ENCODE peak calls at places on chromosomes 3 and 15, in nine cellular contexts. One of them, this sample, is unnamed.

GRCh38 chr3:149844073-149844472 is 31.1 kb downstream of the RNF13 start:
- DNase-seq in EH: no peak
- DNase-seq in fibroblast of the aortic adventitia: no peak
- DNase-seq in HEK293T: no peak
- DNase-seq in NCI-H510A treated with DMSO at 0.1 percent for 48 hours: no peak
- DNase-seq in epithelial cell of prostate: no peak
- DNase-seq in iris pigment epithelial cell: no peak
- DNase-seq in NCI-H69: no peak
- DNase-seq in GM10248: no peak
- DNase-seq in this sample: no peak

GRCh38 chr15:73936181-73936580 is 9.9 kb downstream of the LOXL1 start:
- DNase-seq in GM10248: no peak
- DNase-seq in NCI-H69: peak
- DNase-seq in epithelial cell of prostate: peak
- DNase-seq in iris pigment epithelial cell: peak
- DNase-seq in EH: peak
- DNase-seq in HEK293T: no peak
- DNase-seq in fibroblast of the aortic adventitia: peak
- DNase-seq in NCI-H510A treated with DMSO at 0.1 percent for 48 hours: peak
- DNase-seq in this sample: peak

GRCh38 chr3:110687138-110687537 is 384.5 kb upstream of the NECTIN3 start:
- DNase-seq in EH: no peak
- DNase-seq in NCI-H510A treated with DMSO at 0.1 percent for 48 hours: no peak
- DNase-seq in NCI-H69: no peak
- DNase-seq in epithelial cell of prostate: no peak
- DNase-seq in iris pigment epithelial cell: peak
- DNase-seq in HEK293T: no peak
- DNase-seq in fibroblast of the aortic adventitia: peak
- DNase-seq in GM10248: no peak
- DNase-seq in this sample: no peak

GRCh38 chr15:32657198-32657886 is 15.8 kb downstream of the SCG5 start:
- DNase-seq in HEK293T: no peak
- DNase-seq in NCI-H510A treated with DMSO at 0.1 percent for 48 hours: no peak
- DNase-seq in GM10248: peak
- DNase-seq in iris pigment epithelial cell: no peak
- DNase-seq in epithelial cell of prostate: peak
- DNase-seq in NCI-H69: peak
- DNase-seq in fibroblast of the aortic adventitia: no peak
- DNase-seq in EH: no peak
- DNase-seq in this sample: no peak

GRCh38 chr15:101168463-101168824 is 83.4 kb downstream of the CHSY1 start:
- DNase-seq in NCI-H510A treated with DMSO at 0.1 percent for 48 hours: no peak
- DNase-seq in NCI-H69: no peak
- DNase-seq in fibroblast of the aortic adventitia: peak
- DNase-seq in HEK293T: no peak
- DNase-seq in epithelial cell of prostate: no peak
- DNase-seq in EH: no peak
- DNase-seq in iris pigment epithelial cell: no peak
- DNase-seq in GM10248: no peak
- DNase-seq in this sample: no peak

GRCh38 chr3:73622135-73622534 is 2.6 kb downstream of the PDZRN3 start:
- DNase-seq in NCI-H510A treated with DMSO at 0.1 percent for 48 hours: peak
- DNase-seq in NCI-H69: peak
- DNase-seq in epithelial cell of prostate: no peak
- DNase-seq in EH: peak
- DNase-seq in HEK293T: no peak
- DNase-seq in iris pigment epithelial cell: no peak
- DNase-seq in GM10248: no peak
- DNase-seq in fibroblast of the aortic adventitia: peak
- DNase-seq in this sample: peak

GRCh38 chr3:134294302-134294925 is 43.8 kb upstream of the RYK start:
- DNase-seq in HEK293T: no peak
- DNase-seq in NCI-H69: no peak
- DNase-seq in fibroblast of the aortic adventitia: no peak
- DNase-seq in NCI-H510A treated with DMSO at 0.1 percent for 48 hours: no peak
- DNase-seq in iris pigment epithelial cell: no peak
- DNase-seq in EH: no peak
- DNase-seq in epithelial cell of prostate: no peak
- DNase-seq in GM10248: peak
- DNase-seq in this sample: no peak

GRCh38 chr3:76753599-76753998 is 286.3 kb upstream of the ROBO2 start:
- DNase-seq in HEK293T: no peak
- DNase-seq in EH: no peak
- DNase-seq in GM10248: no peak
- DNase-seq in NCI-H510A treated with DMSO at 0.1 percent for 48 hours: no peak
- DNase-seq in fibroblast of the aortic adventitia: no peak
- DNase-seq in epithelial cell of prostate: no peak
- DNase-seq in NCI-H69: peak
- DNase-seq in iris pigment epithelial cell: peak
- DNase-seq in this sample: peak

GRCh38 chr3:73552700-73553099 is 72.0 kb downstream of the PDZRN3 start:
- DNase-seq in NCI-H69: peak
- DNase-seq in NCI-H510A treated with DMSO at 0.1 percent for 48 hours: peak
- DNase-seq in iris pigment epithelial cell: peak
- DNase-seq in fibroblast of the aortic adventitia: peak
- DNase-seq in HEK293T: no peak
- DNase-seq in epithelial cell of prostate: no peak
- DNase-seq in GM10248: no peak
- DNase-seq in EH: peak
- DNase-seq in this sample: peak

GRCh38 chr3:58628823-58629562 is 37.6 kb downstream of the FAM3D start:
- DNase-seq in epithelial cell of prostate: no peak
- DNase-seq in NCI-H510A treated with DMSO at 0.1 percent for 48 hours: no peak
- DNase-seq in fibroblast of the aortic adventitia: peak
- DNase-seq in EH: peak
- DNase-seq in HEK293T: no peak
- DNase-seq in iris pigment epithelial cell: peak
- DNase-seq in NCI-H69: peak
- DNase-seq in GM10248: no peak
- DNase-seq in this sample: no peak

GRCh38 chr3:18716101-18716500 is 291.0 kb upstream of the SATB1 start:
- DNase-seq in NCI-H69: no peak
- DNase-seq in NCI-H510A treated with DMSO at 0.1 percent for 48 hours: no peak
- DNase-seq in iris pigment epithelial cell: no peak
- DNase-seq in epithelial cell of prostate: no peak
- DNase-seq in GM10248: no peak
- DNase-seq in EH: no peak
- DNase-seq in HEK293T: no peak
- DNase-seq in fibroblast of the aortic adventitia: no peak
- DNase-seq in this sample: no peak

GRCh38 chr3:194121881-194122280 is 14.1 kb upstream of the HES1 start:
- DNase-seq in fibroblast of the aortic adventitia: peak
- DNase-seq in iris pigment epithelial cell: peak
- DNase-seq in NCI-H69: no peak
- DNase-seq in HEK293T: no peak
- DNase-seq in NCI-H510A treated with DMSO at 0.1 percent for 48 hours: no peak
- DNase-seq in EH: peak
- DNase-seq in GM10248: no peak
- DNase-seq in epithelial cell of prostate: no peak
- DNase-seq in this sample: no peak

GRCh38 chr3:99637041-99637380 is 1.4 kb upstream of the COL8A1 start:
- DNase-seq in NCI-H510A treated with DMSO at 0.1 percent for 48 hours: no peak
- DNase-seq in EH: no peak
- DNase-seq in GM10248: no peak
- DNase-seq in HEK293T: peak
- DNase-seq in NCI-H69: peak
- DNase-seq in epithelial cell of prostate: peak
- DNase-seq in fibroblast of the aortic adventitia: no peak
- DNase-seq in iris pigment epithelial cell: peak
- DNase-seq in this sample: no peak

GRCh38 chr3:112815981-112816380 is 30.7 kb downstream of the CD200R1L start:
- DNase-seq in NCI-H69: no peak
- DNase-seq in epithelial cell of prostate: peak
- DNase-seq in HEK293T: no peak
- DNase-seq in iris pigment epithelial cell: peak
- DNase-seq in fibroblast of the aortic adventitia: peak
- DNase-seq in GM10248: no peak
- DNase-seq in NCI-H510A treated with DMSO at 0.1 percent for 48 hours: no peak
- DNase-seq in EH: peak
- DNase-seq in this sample: no peak

GRCh38 chr15:26015516-26015915 is 152.4 kb upstream of the ATP10A start:
- DNase-seq in fibroblast of the aortic adventitia: no peak
- DNase-seq in epithelial cell of prostate: no peak
- DNase-seq in GM10248: no peak
- DNase-seq in NCI-H510A treated with DMSO at 0.1 percent for 48 hours: no peak
- DNase-seq in iris pigment epithelial cell: no peak
- DNase-seq in HEK293T: no peak
- DNase-seq in EH: no peak
- DNase-seq in NCI-H69: no peak
- DNase-seq in this sample: no peak

GRCh38 chr3:56810912-56811544 is 9.3 kb upstream of the ARHGEF3 start:
- DNase-seq in GM10248: no peak
- DNase-seq in NCI-H510A treated with DMSO at 0.1 percent for 48 hours: peak
- DNase-seq in iris pigment epithelial cell: no peak
- DNase-seq in HEK293T: no peak
- DNase-seq in EH: no peak
- DNase-seq in fibroblast of the aortic adventitia: no peak
- DNase-seq in NCI-H69: peak
- DNase-seq in epithelial cell of prostate: no peak
- DNase-seq in this sample: no peak

GRCh38 chr15:98888839-98889479 is 118.6 kb downstream of the PGPEP1L start:
- DNase-seq in epithelial cell of prostate: no peak
- DNase-seq in NCI-H510A treated with DMSO at 0.1 percent for 48 hours: no peak
- DNase-seq in EH: peak
- DNase-seq in fibroblast of the aortic adventitia: peak
- DNase-seq in GM10248: no peak
- DNase-seq in iris pigment epithelial cell: peak
- DNase-seq in NCI-H69: no peak
- DNase-seq in HEK293T: no peak
- DNase-seq in this sample: no peak

GRCh38 chr3:29745237-29745870 is 464.5 kb downstream of the RBMS3 start:
- DNase-seq in fibroblast of the aortic adventitia: no peak
- DNase-seq in NCI-H69: no peak
- DNase-seq in NCI-H510A treated with DMSO at 0.1 percent for 48 hours: no peak
- DNase-seq in HEK293T: peak
- DNase-seq in GM10248: no peak
- DNase-seq in EH: no peak
- DNase-seq in iris pigment epithelial cell: no peak
- DNase-seq in epithelial cell of prostate: no peak
- DNase-seq in this sample: no peak

GRCh38 chr3:58623961-58624360 is 42.6 kb downstream of the FAM3D start:
- DNase-seq in EH: no peak
- DNase-seq in NCI-H69: no peak
- DNase-seq in HEK293T: no peak
- DNase-seq in GM10248: no peak
- DNase-seq in iris pigment epithelial cell: peak
- DNase-seq in NCI-H510A treated with DMSO at 0.1 percent for 48 hours: no peak
- DNase-seq in fibroblast of the aortic adventitia: peak
- DNase-seq in epithelial cell of prostate: no peak
- DNase-seq in this sample: no peak

GRCh38 chr3:66525771-66526170 is 24.9 kb upstream of the LRIG1 start:
- DNase-seq in fibroblast of the aortic adventitia: no peak
- DNase-seq in iris pigment epithelial cell: no peak
- DNase-seq in EH: no peak
- DNase-seq in GM10248: no peak
- DNase-seq in NCI-H510A treated with DMSO at 0.1 percent for 48 hours: no peak
- DNase-seq in epithelial cell of prostate: no peak
- DNase-seq in NCI-H69: no peak
- DNase-seq in HEK293T: no peak
- DNase-seq in this sample: no peak

GRCh38 chr3:142724682-142725351 is 983 bp downstream of the TRPC1 start:
- DNase-seq in epithelial cell of prostate: no peak
- DNase-seq in EH: peak
- DNase-seq in fibroblast of the aortic adventitia: peak
- DNase-seq in NCI-H69: peak
- DNase-seq in iris pigment epithelial cell: peak
- DNase-seq in NCI-H510A treated with DMSO at 0.1 percent for 48 hours: peak
- DNase-seq in GM10248: peak
- DNase-seq in HEK293T: peak
- DNase-seq in this sample: peak

GRCh38 chr3:11379238-11379823 is 107.1 kb downstream of the ATG7 start:
- DNase-seq in EH: peak
- DNase-seq in GM10248: peak
- DNase-seq in NCI-H69: peak
- DNase-seq in NCI-H510A treated with DMSO at 0.1 percent for 48 hours: peak
- DNase-seq in epithelial cell of prostate: no peak
- DNase-seq in fibroblast of the aortic adventitia: peak
- DNase-seq in HEK293T: peak
- DNase-seq in iris pigment epithelial cell: peak
- DNase-seq in this sample: peak

GRCh38 chr15:71649894-71650293 is 160.5 kb upstream of the NR2E3 start:
- DNase-seq in GM10248: no peak
- DNase-seq in fibroblast of the aortic adventitia: no peak
- DNase-seq in NCI-H510A treated with DMSO at 0.1 percent for 48 hours: no peak
- DNase-seq in HEK293T: no peak
- DNase-seq in epithelial cell of prostate: peak
- DNase-seq in NCI-H69: no peak
- DNase-seq in EH: peak
- DNase-seq in iris pigment epithelial cell: peak
- DNase-seq in this sample: no peak

GRCh38 chr3:11601446-11602241 is 42.1 kb downstream of the VGLL4 start:
- DNase-seq in iris pigment epithelial cell: peak
- DNase-seq in NCI-H510A treated with DMSO at 0.1 percent for 48 hours: no peak
- DNase-seq in fibroblast of the aortic adventitia: peak
- DNase-seq in EH: peak
- DNase-seq in NCI-H69: no peak
- DNase-seq in epithelial cell of prostate: no peak
- DNase-seq in GM10248: peak
- DNase-seq in HEK293T: no peak
- DNase-seq in this sample: no peak

GRCh38 chr15:34795267-34796081 is at the start of gene ACTC1:
- DNase-seq in GM10248: no peak
- DNase-seq in iris pigment epithelial cell: peak
- DNase-seq in HEK293T: no peak
- DNase-seq in fibroblast of the aortic adventitia: peak
- DNase-seq in NCI-H69: peak
- DNase-seq in EH: peak
- DNase-seq in NCI-H510A treated with DMSO at 0.1 percent for 48 hours: no peak
- DNase-seq in epithelial cell of prostate: no peak
- DNase-seq in this sample: no peak

GRCh38 chr3:108342829-108343478 is 46.6 kb downstream of the HHLA2 start:
- DNase-seq in GM10248: no peak
- DNase-seq in NCI-H510A treated with DMSO at 0.1 percent for 48 hours: no peak
- DNase-seq in epithelial cell of prostate: no peak
- DNase-seq in iris pigment epithelial cell: peak
- DNase-seq in EH: no peak
- DNase-seq in HEK293T: no peak
- DNase-seq in NCI-H69: no peak
- DNase-seq in fibroblast of the aortic adventitia: peak
- DNase-seq in this sample: no peak

GRCh38 chr3:119302697-119303630 is 8.8 kb downstream of the ARHGAP31 start:
- DNase-seq in NCI-H510A treated with DMSO at 0.1 percent for 48 hours: no peak
- DNase-seq in EH: peak
- DNase-seq in HEK293T: no peak
- DNase-seq in fibroblast of the aortic adventitia: no peak
- DNase-seq in NCI-H69: no peak
- DNase-seq in iris pigment epithelial cell: no peak
- DNase-seq in epithelial cell of prostate: no peak
- DNase-seq in GM10248: peak
- DNase-seq in this sample: no peak

GRCh38 chr15:60798821-60799220 is 319.9 kb upstream of the ICE2 start:
- DNase-seq in HEK293T: no peak
- DNase-seq in NCI-H510A treated with DMSO at 0.1 percent for 48 hours: no peak
- DNase-seq in NCI-H69: no peak
- DNase-seq in epithelial cell of prostate: peak
- DNase-seq in iris pigment epithelial cell: peak
- DNase-seq in GM10248: peak
- DNase-seq in EH: peak
- DNase-seq in fibroblast of the aortic adventitia: peak
- DNase-seq in this sample: no peak

GRCh38 chr15:66894363-66894762 is 171.0 kb upstream of the SMAD3 start:
- DNase-seq in HEK293T: no peak
- DNase-seq in epithelial cell of prostate: no peak
- DNase-seq in iris pigment epithelial cell: no peak
- DNase-seq in fibroblast of the aortic adventitia: no peak
- DNase-seq in EH: no peak
- DNase-seq in NCI-H510A treated with DMSO at 0.1 percent for 48 hours: no peak
- DNase-seq in NCI-H69: no peak
- DNase-seq in GM10248: no peak
- DNase-seq in this sample: no peak

GRCh38 chr3:170560296-170560695 is 25.6 kb downstream of the SLC7A14 start:
- DNase-seq in fibroblast of the aortic adventitia: no peak
- DNase-seq in GM10248: no peak
- DNase-seq in iris pigment epithelial cell: peak
- DNase-seq in NCI-H510A treated with DMSO at 0.1 percent for 48 hours: no peak
- DNase-seq in NCI-H69: peak
- DNase-seq in EH: no peak
- DNase-seq in HEK293T: no peak
- DNase-seq in epithelial cell of prostate: no peak
- DNase-seq in this sample: no peak

GRCh38 chr3:142925140-142925539 is 36.3 kb upstream of the PCOLCE2 start:
- DNase-seq in NCI-H510A treated with DMSO at 0.1 percent for 48 hours: no peak
- DNase-seq in HEK293T: no peak
- DNase-seq in GM10248: no peak
- DNase-seq in iris pigment epithelial cell: no peak
- DNase-seq in fibroblast of the aortic adventitia: no peak
- DNase-seq in NCI-H69: no peak
- DNase-seq in EH: no peak
- DNase-seq in epithelial cell of prostate: peak
- DNase-seq in this sample: no peak